ENCODE peak calls at places on chromosomes 12 and 14, in eight cellular contexts. I is keratinocyte; D is naive thymus-derived CD4-positive, alpha-beta T cell; P is IMR-90; Z is body of pancreas; X is psoas muscle; E is adrenal gland; Q is effector memory CD4-positive, alpha-beta T cell. Y is an unnamed sample.

GRCh38 chr14:99321236-99321925 is 49.4 kb upstream of the BCL11B start:
- DNase-seq in I (no peak), D (no peak), P (no peak), Z (no peak), X (no peak), E (no peak), Q (no peak), Y (no peak)

GRCh38 chr12:65922077-65922476 is 97.8 kb downstream of the HMGA2 start:
- DNase-seq in I (no peak), D (no peak), P (no peak), Z (no peak), X (no peak), E (no peak), Q (no peak), Y (no peak)

GRCh38 chr12:131027876-131028586 is 74.3 kb downstream of the ADGRD1 start:
- DNase-seq in I (no peak), D (no peak), P (no peak), Z (no peak), X (no peak), E (no peak), Q (no peak), Y (no peak)

GRCh38 chr12:42638697-42639096 is 49.2 kb upstream of the PRICKLE1 start:
- DNase-seq in I (no peak), D (no peak), P (no peak), Z (no peak), X (no peak), E (no peak), Q (no peak), Y (no peak)

GRCh38 chr14:86462193-86462592 is 932.2 kb downstream of the FLRT2 start:
- DNase-seq in I (no peak), D (no peak), P (peak; percentile 30), Z (peak; percentile 17), X (no peak), E (peak; percentile 15), Q (no peak), Y (no peak)

GRCh38 chr12:124568431-124569374 is 1.3 kb upstream of the NCOR2 start:
- DNase-seq in I (no peak), D (no peak), P (peak; percentile 94), Z (peak; percentile 45), X (peak; percentile 81), E (peak; percentile 76), Q (no peak), Y (no peak)

GRCh38 chr12:27280412-27280811 is 36.3 kb downstream of the STK38L start:
- DNase-seq in I (no peak), D (no peak), P (no peak), Z (no peak), X (no peak), E (no peak), Q (no peak), Y (no peak)

GRCh38 chr12:29041621-29042020 is 107.5 kb upstream of the FAR2 start:
- DNase-seq in I (no peak), D (no peak), P (peak; percentile 76), Z (no peak), X (no peak), E (no peak), Q (no peak), Y (no peak)

GRCh38 chr12:28313631-28314030 is 123.4 kb downstream of the CCDC91 start:
- DNase-seq in I (no peak), D (no peak), P (peak; percentile 43), Z (no peak), X (no peak), E (peak; percentile 19), Q (no peak), Y (no peak)

GRCh38 chr14:30272848-30273563 is 286.0 kb upstream of the G2E3 start:
- DNase-seq in I (no peak), D (no peak), P (no peak), Z (no peak), X (no peak), E (no peak), Q (no peak), Y (no peak)

GRCh38 chr12:57166971-57167371 is 19.6 kb upstream of the LRP1-AS start:
- DNase-seq in I (peak; percentile 85), D (no peak), P (peak; percentile 90), Z (no peak), X (no peak), E (no peak), Q (no peak), Y (no peak)

GRCh38 chr12:71768900-71769299 is 14.2 kb downstream of the RAB21 start:
- DNase-seq in I (no peak), D (no peak), P (no peak), Z (no peak), X (no peak), E (no peak), Q (no peak), Y (no peak)

GRCh38 chr14:22602853-22603252 is 4.8 kb downstream of the ABHD4 start:
- DNase-seq in I (no peak), D (no peak), P (peak; percentile 57), Z (no peak), X (no peak), E (no peak), Q (no peak), Y (no peak)

GRCh38 chr12:101490286-101490920 is 15.3 kb downstream of the SPIC start:
- DNase-seq in I (no peak), D (no peak), P (no peak), Z (peak; percentile 59), X (no peak), E (no peak), Q (no peak), Y (no peak)

GRCh38 chr12:12091977-12092663 is 21.4 kb downstream of the BCL2L14 start:
- DNase-seq in I (no peak), D (no peak), P (no peak), Z (peak; percentile 27), X (no peak), E (no peak), Q (no peak), Y (no peak)

GRCh38 chr12:70272510-70272909 is 29.3 kb downstream of the CNOT2 start:
- DNase-seq in I (no peak), D (no peak), P (no peak), Z (no peak), X (no peak), E (no peak), Q (no peak), Y (no peak)

GRCh38 chr14:49895480-49895879 is 2.6 kb downstream of the ARF6 start:
- DNase-seq in I (no peak), D (no peak), P (no peak), Z (no peak), X (no peak), E (no peak), Q (no peak), Y (no peak)

GRCh38 chr14:99314623-99315022 is 42.6 kb upstream of the BCL11B start:
- DNase-seq in I (no peak), D (no peak), P (no peak), Z (no peak), X (no peak), E (no peak), Q (no peak), Y (no peak)

GRCh38 chr14:71448431-71449315 is 483.6 kb upstream of the RGS6 start:
- DNase-seq in I (no peak), D (no peak), P (no peak), Z (peak; percentile 33), X (no peak), E (no peak), Q (no peak), Y (no peak)

GRCh38 chr12:38137287-38137686 is 179.3 kb upstream of the ALG10B start:
- DNase-seq in I (no peak), D (no peak), P (no peak), Z (no peak), X (no peak), E (no peak), Q (no peak), Y (no peak)
- H3K9me3 ChIP-seq in I (no peaks in the 10 kb centered on the region), D (no peaks in the 10 kb centered on the region), P (no peaks in the 10 kb centered on the region), Z (no peaks in the 10 kb centered on the region), X (no peaks in the 10 kb centered on the region), E (no peaks in the 10 kb centered on the region), Q (no peaks in the 10 kb centered on the region), Y (no peaks in the 10 kb centered on the region)

GRCh38 chr12:132949936-132950837 is 5.9 kb downstream of the ZNF605 start:
- DNase-seq in I (no peak), D (no peak), P (no peak), Z (no peak), X (no peak), E (no peak), Q (no peak), Y (no peak)

GRCh38 chr12:132952371-132953162 is 3.5 kb downstream of the ZNF605 start:
- DNase-seq in I (no peak), D (no peak), P (no peak), Z (no peak), X (no peak), E (no peak), Q (no peak), Y (no peak)

GRCh38 chr12:132953163-132953425 is 3.0 kb downstream of the ZNF605 start:
- DNase-seq in I (no peak), D (no peak), P (no peak), Z (no peak), X (no peak), E (no peak), Q (no peak), Y (no peak)

GRCh38 chr12:132950844-132951535 is 5.1 kb downstream of the ZNF605 start:
- DNase-seq in I (no peak), D (no peak), P (no peak), Z (no peak), X (no peak), E (no peak), Q (no peak), Y (no peak)

GRCh38 chr12:132951649-132952048 is 4.5 kb downstream of the ZNF605 start:
- DNase-seq in I (no peak), D (no peak), P (no peak), Z (no peak), X (no peak), E (no peak), Q (no peak), Y (no peak)
- H3K9me3 ChIP-seq in I (peaks cover 28% of the 10 kb centered on the region), D (no peaks in the 10 kb centered on the region), P (peaks cover 62% of the 10 kb centered on the region), Z (peaks cover 38% of the 10 kb centered on the region), X (peaks cover 54% of the 10 kb centered on the region), E (peaks cover 24% of the 10 kb centered on the region), Q (peaks cover 5% of the 10 kb centered on the region), Y (no peaks in the 10 kb centered on the region)

GRCh38 chr14:40760703-40761102 is 846.0 kb upstream of the LRFN5 start:
- DNase-seq in I (no peak), D (no peak), P (no peak), Z (no peak), X (no peak), E (no peak), Q (no peak), Y (no peak)

GRCh38 chr14:40757376-40757775 is 849.3 kb upstream of the LRFN5 start:
- DNase-seq in I (no peak), D (no peak), P (no peak), Z (no peak), X (no peak), E (no peak), Q (no peak), Y (no peak)

GRCh38 chr14:40762177-40762576 is 844.5 kb upstream of the LRFN5 start:
- DNase-seq in I (no peak), D (no peak), P (no peak), Z (no peak), X (no peak), E (no peak), Q (no peak), Y (no peak)

GRCh38 chr14:40762685-40763084 is 844.0 kb upstream of the LRFN5 start:
- DNase-seq in I (no peak), D (no peak), P (no peak), Z (no peak), X (no peak), E (no peak), Q (no peak), Y (no peak)
- H3K9me3 ChIP-seq in I (no peaks in the 10 kb centered on the region), D (no peaks in the 10 kb centered on the region), P (no peaks in the 10 kb centered on the region), Z (no peaks in the 10 kb centered on the region), X (no peaks in the 10 kb centered on the region), E (no peaks in the 10 kb centered on the region), Q (no peaks in the 10 kb centered on the region), Y (no peaks in the 10 kb centered on the region)

GRCh38 chr14:106551265-106551664 is 1024.9 kb downstream of the TMEM121 start:
- DNase-seq in I (no peak), D (no peak), P (no peak), Z (no peak), X (no peak), E (no peak), Q (no peak), Y (no peak)
- H3K9me3 ChIP-seq in I (no peaks in the 10 kb centered on the region), D (no peaks in the 10 kb centered on the region), P (peaks cover 8% of the 10 kb centered on the region), Z (no peaks in the 10 kb centered on the region), X (no peaks in the 10 kb centered on the region), E (no peaks in the 10 kb centered on the region), Q (no peaks in the 10 kb centered on the region), Y (no peaks in the 10 kb centered on the region)